ENCODE peak calls at places on chromosomes 1 and 21, in four cellular contexts. F, J, B and R are unnamed samples.

GRCh38 chr1:39800471-39800835 is 11.8 kb upstream of the BMP8B start:
- DNase-seq in F (no peak), J (no peak), B (no peak), R (no peak)

GRCh38 chr1:20439282-20439681 is 46.7 kb downstream of the CAMK2N1 start:
- DNase-seq in B (no peak), J (peak; percentile 68), F (peak; percentile 55), R (peak; percentile 43)

GRCh38 chr21:36976882-36977651 is 10.6 kb upstream of the HLCS start:
- DNase-seq in J (peak; percentile 90), F (peak; percentile 75), B (no peak), R (peak; percentile 61)

GRCh38 chr1:52558941-52559340 is 6.0 kb upstream of the TUT4 start:
- DNase-seq in B (no peak), F (no peak), J (no peak), R (no peak)

GRCh38 chr1:93878501-93878888 is 511 bp downstream of the DNTTIP2 start:
- DNase-seq in J (peak; percentile 63), F (peak; percentile 24), B (no peak), R (no peak)

GRCh38 chr1:224223819-224224714 is 41.0 kb downstream of the DEGS1 start:
- DNase-seq in B (no peak), J (no peak), F (peak; percentile 92), R (no peak)

GRCh38 chr21:32884062-32884461 is 112.5 kb upstream of the PAXBP1 start:
- DNase-seq in J (peak; percentile 65), F (no peak), B (no peak), R (peak; percentile 66)

GRCh38 chr1:85318217-85318616 is 41.8 kb upstream of the BCL10 start:
- DNase-seq in J (no peak), B (no peak), F (no peak), R (no peak)

GRCh38 chr1:60415696-60416095 is 342.1 kb upstream of the C1orf87 start:
- DNase-seq in F (no peak), B (no peak), J (no peak), R (no peak)

GRCh38 chr1:35836734-35837133 is 28.9 kb downstream of the AGO4 start:
- DNase-seq in J (no peak), F (no peak), B (no peak), R (no peak)

GRCh38 chr1:243335297-243335696 is 79.5 kb downstream of the SDCCAG8 start:
- DNase-seq in B (no peak), F (no peak), J (no peak), R (no peak)

GRCh38 chr21:37149411-37149810 is 76.4 kb downstream of the TTC3 start:
- DNase-seq in F (peak; percentile 91), B (no peak), J (no peak), R (no peak)

DNA sequence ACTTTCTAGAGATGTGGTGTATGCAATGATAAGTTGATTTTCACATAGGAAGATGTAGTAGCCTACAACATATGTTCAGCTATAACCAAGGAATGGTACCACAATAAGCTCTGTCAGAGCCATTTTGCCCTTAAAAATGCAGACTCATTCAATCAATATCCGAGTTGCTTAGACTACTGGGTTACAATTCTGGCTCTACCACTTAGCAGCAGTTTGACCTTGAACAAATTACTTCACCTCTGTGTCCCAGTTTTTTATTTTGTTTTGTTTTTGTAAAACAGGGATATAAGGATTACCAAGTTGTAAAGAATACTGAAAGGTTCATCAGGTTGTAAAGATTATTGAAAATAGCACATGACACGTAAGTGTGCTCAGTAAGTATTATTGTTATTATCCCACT is 9.3 kb downstream of the EPS15 start:
- DNase-seq in B (no peak), J (no peak), F (no peak), R (no peak)
- H3K4me1 ChIP-seq in B (no peaks in the 10 kb centered on the region), J (no peaks in the 10 kb centered on the region), F (no peaks in the 10 kb centered on the region), R (no peaks in the 10 kb centered on the region)

DNA sequence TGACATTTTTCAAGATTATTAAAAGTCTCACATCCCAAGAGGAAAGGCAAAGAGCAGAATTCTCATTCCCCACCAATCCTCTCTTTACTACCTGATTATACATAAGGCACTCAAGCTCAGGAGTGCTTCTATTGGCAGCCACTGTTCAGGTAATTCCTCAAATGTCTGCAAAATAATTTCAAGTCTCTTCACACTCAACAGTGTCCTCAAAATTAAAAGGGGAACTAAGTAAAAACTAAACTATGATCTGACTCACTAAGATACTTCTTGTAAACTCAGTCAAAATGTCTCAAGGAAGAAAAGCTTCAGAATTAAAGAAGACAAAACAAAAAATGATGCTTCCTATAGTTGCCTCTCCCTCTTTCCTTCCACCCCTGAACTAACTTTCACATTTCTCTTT is 135.6 kb downstream of the GPATCH2 start:
- DNase-seq in F (no peak), B (no peak), J (no peak), R (no peak)
- H3K56ac ChIP-seq in F (no peak overlapping the region), B (no peak overlapping the region), J (no peak overlapping the region), R (no peak overlapping the region)

GRCh38 chr1:150627821-150628410 is 1.5 kb downstream of the ENSA start:
- DNase-seq in B (no peak), J (no peak), F (no peak), R (no peak)
- H3K4me1 ChIP-seq in B (no peaks in the 10 kb centered on the region), J (peaks cover 1% of the 10 kb centered on the region), F (no peaks in the 10 kb centered on the region), R (peaks cover 7% of the 10 kb centered on the region)

GRCh38 chr1:17307946-17308345 is at the start of gene PADI4:
- DNase-seq in F (no peak), B (no peak), J (no peak), R (no peak)
- H3K56ac ChIP-seq in F (no peak within 1 kb of the TSS), B (no peak within 1 kb of the TSS), J (no peak within 1 kb of the TSS), R (no peak within 1 kb of the TSS)

GRCh38 chr1:33407339-33407738 is 23.6 kb downstream of the PHC2 start:
- DNase-seq in F (no peak), B (no peak), J (no peak), R (no peak)
- H3K4me1 ChIP-seq in F (peaks cover 4% of the 10 kb centered on the region), B (no peaks in the 10 kb centered on the region), J (no peaks in the 10 kb centered on the region), R (no peaks in the 10 kb centered on the region)

GRCh38 chr1:200240655-200241054 is 169.2 kb downstream of the ZNF281 start:
- DNase-seq in B (no peak), J (peak; percentile 51), F (peak; percentile 47), R (no peak)
- H3K56ac ChIP-seq in B (no peak overlapping the region), J (no peak overlapping the region), F (no peak overlapping the region), R (no peak overlapping the region)

GRCh38 chr1:87052986-87053385 is 138.6 kb downstream of the HS2ST1 start:
- DNase-seq in B (no peak), F (no peak), J (no peak), R (no peak)

GRCh38 chr1:87052400-87052799 is 138.0 kb downstream of the HS2ST1 start:
- DNase-seq in F (no peak), J (no peak), B (no peak), R (no peak)

GRCh38 chr1:87048237-87048636 is 133.8 kb downstream of the HS2ST1 start:
- DNase-seq in F (no peak), B (no peak), J (no peak), R (no peak)

GRCh38 chr1:87056974-87057373 is 142.5 kb downstream of the HS2ST1 start:
- DNase-seq in J (no peak), F (no peak), B (no peak), R (no peak)

GRCh38 chr1:87051965-87052364 is 137.5 kb downstream of the HS2ST1 start:
- DNase-seq in F (no peak), J (no peak), B (no peak), R (no peak)
- H3K4me1 ChIP-seq in F (no peaks in the 10 kb centered on the region), J (no peaks in the 10 kb centered on the region), B (no peaks in the 10 kb centered on the region), R (no peaks in the 10 kb centered on the region)

DNA sequence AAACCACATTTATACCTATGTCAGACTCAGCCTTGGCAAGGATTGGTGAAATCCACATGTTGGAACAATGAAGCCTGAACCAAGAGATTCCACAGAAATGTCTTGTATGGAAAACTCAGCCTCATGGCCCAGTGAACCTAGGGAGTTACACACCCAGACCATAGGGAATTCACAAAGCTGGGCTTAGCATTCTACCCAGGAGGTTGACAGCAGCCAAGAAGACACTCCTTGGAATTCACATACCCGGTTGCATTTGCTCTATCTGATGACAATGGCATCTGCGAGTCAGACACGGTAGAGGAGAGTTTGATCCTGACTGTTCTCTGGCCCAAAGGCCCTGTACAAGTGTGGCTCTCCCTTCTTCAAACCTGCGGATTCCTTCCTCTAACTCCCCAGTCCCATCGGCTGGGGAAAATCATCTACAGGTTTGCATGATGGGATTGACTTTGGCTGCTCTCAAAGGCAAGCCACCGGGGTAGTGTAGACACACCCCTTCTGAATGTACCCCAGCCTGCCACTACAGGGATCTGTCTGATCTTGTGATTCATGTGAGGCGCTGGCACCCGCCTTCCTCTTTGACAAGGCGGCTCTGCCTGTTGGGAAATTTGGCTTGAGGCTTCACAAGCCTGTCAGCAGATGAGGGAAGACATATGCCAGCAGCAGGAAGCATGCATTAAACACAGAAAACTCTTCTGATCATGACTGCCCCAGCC is 297.3 kb upstream of the KAZN start:
- DNase-seq in B (no peak), J (peak; percentile 15), F (no peak), R (no peak)
- H3K56ac ChIP-seq in B (no peak overlapping the region), J (no peak overlapping the region), F (no peak overlapping the region), R (no peak overlapping the region)

DNA sequence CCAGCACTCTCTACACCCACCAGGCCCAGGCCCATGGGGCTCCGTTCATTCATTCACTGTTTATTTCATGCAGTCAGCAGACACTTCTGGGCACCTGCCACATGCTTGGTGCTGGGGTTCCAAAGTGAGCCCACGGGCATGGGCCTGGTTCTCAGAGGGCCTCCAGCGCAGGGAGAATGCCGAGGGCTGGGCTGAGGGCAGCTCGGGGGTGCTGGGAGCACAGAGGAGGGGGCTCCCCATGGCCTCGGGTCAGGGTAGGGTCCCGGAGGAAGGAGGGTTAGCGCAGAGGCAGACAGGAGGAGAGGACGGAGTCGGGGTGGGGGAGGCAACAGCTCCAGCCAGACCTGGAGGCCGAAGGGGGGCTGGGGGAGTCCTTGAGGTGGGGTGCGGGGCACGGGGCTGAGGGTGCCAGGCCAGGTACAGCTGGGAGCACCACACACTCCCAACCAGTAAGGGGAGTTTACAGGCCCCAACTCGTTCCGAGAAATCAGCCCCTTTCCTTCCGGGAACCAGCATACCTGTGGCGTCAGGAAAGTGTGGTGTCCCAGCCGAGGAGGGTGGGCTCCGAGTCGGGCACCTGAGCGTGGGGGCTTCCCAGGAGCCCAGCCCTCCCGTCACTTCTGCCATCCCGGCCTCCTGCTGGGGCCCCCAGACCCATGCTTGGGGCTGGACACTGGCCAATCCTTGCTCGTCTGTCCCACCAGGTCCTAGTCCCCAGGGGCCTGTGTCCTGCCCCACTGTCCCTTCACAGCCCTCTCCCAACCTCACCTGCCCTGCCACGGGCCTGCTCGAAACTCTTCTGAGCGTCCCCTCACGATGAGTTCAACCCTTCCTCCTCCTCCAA is 10.8 kb downstream of the ARHGEF16 start:
- DNase-seq in J (no peak), F (no peak), B (no peak), R (no peak)
- H3K4me1 ChIP-seq in J (no peaks in the 10 kb centered on the region), F (no peaks in the 10 kb centered on the region), B (no peaks in the 10 kb centered on the region), R (no peaks in the 10 kb centered on the region)

GRCh38 chr1:165073402-165074007 is 283.0 kb downstream of the LMX1A start:
- DNase-seq in J (peak; percentile 72), F (peak; percentile 56), B (no peak), R (peak; percentile 52)
- H3K56ac ChIP-seq in J (no peak overlapping the region), F (no peak overlapping the region), B (no peak overlapping the region), R (no peak overlapping the region)